ENCODE peak calls at places on chromosomes 11 and 22, in six cellular contexts. U is NCI-H1436; V is HepG2; R is IMR-90; W is osteocyte; S is activated CD8-positive, alpha-beta memory T cell treated with anti-CD3 and anti-CD28 coated beads for 24 hours. C is an unnamed sample.

GRCh38 chr11:102467080-102467708 is 14.6 kb upstream of the TMEM123 start:
- DNase-seq in W (no peak), S (no peak), U (no peak), R (no peak), V (no peak), C (no peak)

GRCh38 chr11:66013762-66014100 is 1.9 kb downstream of the CST6 start:
- DNase-seq in V (no peak), W (no peak), S (no peak), R (no peak), U (no peak), C (no peak)

GRCh38 chr11:76783294-76783900 is at the start of gene TSKU:
- DNase-seq in V (no peak), W (no peak), S (no peak), R (no peak), U (no peak), C (no peak)

GRCh38 chr11:113991170-113991569 is 16.3 kb downstream of the HTR3A start:
- DNase-seq in U (no peak), V (peak; percentile 6), W (no peak), R (peak; percentile 8), S (no peak), C (no peak)

GRCh38 chr11:17894929-17895658 is 117.8 kb downstream of the SERGEF start:
- DNase-seq in V (no peak), W (no peak), S (no peak), U (no peak), R (peak; percentile 32), C (no peak)

GRCh38 chr11:12624595-12624994 is 49.6 kb upstream of the TEAD1 start:
- DNase-seq in R (no peak), V (no peak), W (no peak), S (no peak), U (no peak), C (no peak)

GRCh38 chr11:26620282-26621045 is 48.4 kb upstream of the MUC15 start:
- DNase-seq in S (no peak), W (no peak), R (no peak), U (no peak), V (no peak), C (no peak)

GRCh38 chr11:2300936-2301630 is 635 bp downstream of the C11orf21 start:
- DNase-seq in W (peak; percentile 76), U (no peak), V (no peak), S (peak; percentile 74), R (no peak), C (no peak)

GRCh38 chr11:26297179-26297970 is 34.6 kb upstream of the ANO3 start:
- DNase-seq in S (no peak), U (peak; percentile 24), W (no peak), V (peak; percentile 58), R (peak; percentile 75), C (peak; percentile 64)

GRCh38 chr11:106482920-106483761 is 405.7 kb downstream of the AASDHPPT start:
- DNase-seq in V (peak; percentile 31), R (peak; percentile 84), W (no peak), U (no peak), S (no peak), C (no peak)

GRCh38 chr11:7436657-7437056 is 48.6 kb upstream of the OLFML1 start:
- DNase-seq in V (no peak), W (no peak), S (no peak), R (no peak), U (no peak), C (peak; percentile 60)

GRCh38 chr11:64585150-64585549 is 5.9 kb upstream of the SLC22A12 start:
- DNase-seq in V (no peak), S (no peak), W (no peak), U (no peak), R (no peak), C (no peak)

GRCh38 chr11:83566948-83567347 is 280.8 kb upstream of the CCDC90B start:
- DNase-seq in V (no peak), R (peak; percentile 83), S (no peak), W (no peak), U (no peak), C (no peak)

GRCh38 chr11:73158356-73159051 is 16.4 kb upstream of the FCHSD2 start:
- DNase-seq in W (no peak), R (peak; percentile 90), S (peak; percentile 47), V (peak; percentile 96), U (no peak), C (no peak)

GRCh38 chr11:113106507-113106906 is 145.3 kb downstream of the NCAM1 start:
- DNase-seq in W (no peak), R (peak; percentile 5), S (no peak), V (no peak), U (no peak), C (no peak)

GRCh38 chr11:82174610-82175009 is 559.1 kb downstream of the FAM181B start:
- DNase-seq in R (no peak), V (peak; percentile 4), S (no peak), W (no peak), U (no peak), C (no peak)

GRCh38 chr11:33157103-33158027 is 3.9 kb downstream of the CSTF3 start:
- DNase-seq in V (no peak), W (no peak), U (no peak), R (no peak), S (no peak), C (no peak)

GRCh38 chr11:58006940-58007339 is 16.7 kb upstream of the OR9Q1 start:
- DNase-seq in V (no peak), R (peak; percentile 78), S (no peak), U (no peak), W (no peak), C (no peak)

GRCh38 chr22:50687829-50688228 is 15.2 kb downstream of the SHANK3 start:
- DNase-seq in W (peak; percentile 73), S (no peak), U (no peak), V (no peak), R (no peak), C (no peak)

GRCh38 chr11:131816046-131816445 is 445.6 kb downstream of the NTM start:
- DNase-seq in S (no peak), V (no peak), U (no peak), R (no peak), W (no peak), C (no peak)

GRCh38 chr11:4665424-4665823 is 21.6 kb downstream of the OR51E1 start:
- DNase-seq in V (no peak), W (no peak), S (no peak), U (no peak), R (peak; percentile 76), C (no peak)